ENCODE peak calls at places on chromosome 15, in six cellular contexts. C, A, B, P, J and Z are unnamed samples.

GRCh38 chr15:51267047-51267713 is 71.2 kb downstream of the CYP19A1 start:
- DNase-seq in J (no peak), B (no peak), P (peak), C (no peak), A (no peak), Z (no peak)

GRCh38 chr15:65254237-65254820 is 32.4 kb downstream of the PARP16 start:
- DNase-seq in C (no peak), P (no peak), A (no peak), J (no peak), B (no peak), Z (no peak)

GRCh38 chr15:35696767-35697231 is 150.8 kb upstream of the DPH6 start:
- DNase-seq in P (peak), A (no peak), C (no peak), J (no peak), B (peak), Z (no peak)

GRCh38 chr15:62392411-62392810 is 227.3 kb upstream of the C2CD4B start:
- DNase-seq in C (no peak), J (peak), A (no peak), P (peak), B (peak), Z (peak)

GRCh38 chr15:65653781-65654521 is 32.2 kb downstream of the SLC24A1 start:
- DNase-seq in C (no peak), J (no peak), B (peak), P (peak), A (no peak), Z (no peak)

GRCh38 chr15:32873292-32874114 is 155.7 kb downstream of the GREM1 start:
- DNase-seq in C (no peak), A (no peak), J (no peak), B (no peak), P (peak), Z (no peak)

GRCh38 chr15:30038667-30039523 is 43.9 kb upstream of the GOLGA8J start:
- DNase-seq in C (no peak), B (no peak), P (peak), J (no peak), A (no peak), Z (no peak)

GRCh38 chr15:85646538-85647091 is 148.1 kb downstream of the KLHL25 start:
- DNase-seq in P (peak), A (no peak), B (peak), J (peak), C (no peak), Z (peak)

GRCh38 chr15:68969298-68969697 is 39.0 kb downstream of the SPESP1 start:
- DNase-seq in A (no peak), J (no peak), P (no peak), C (no peak), B (no peak), Z (no peak)

GRCh38 chr15:57251941-57252340 is 124.4 kb upstream of the CGNL1 start:
- DNase-seq in J (no peak), A (no peak), C (no peak), P (peak), B (peak), Z (no peak)